ENCODE peak calls at places on chromosomes 6 and 20, in five cellular contexts. E is Peyer's patch, H is A549, I is esophagus squamous epithelium, C is left ventricle myocardium inferior. Z is an unnamed sample.

GRCh38 chr6:134389658-134390057 is 71.7 kb upstream of the SGK1 start:
- DNase-seq in C (no peak), E (no peak), I (no peak), H (no peak), Z (peak; percentile 70)

GRCh38 chr6:12956991-12957320 is 240.4 kb downstream of the PHACTR1 start:
- DNase-seq in I (no peak), C (no peak), H (no peak), E (no peak), Z (no peak)

GRCh38 chr6:11921017-11921438 is 91.1 kb upstream of the HIVEP1 start:
- DNase-seq in C (peak; percentile 36), H (peak; percentile 77), I (no peak), E (peak; percentile 70), Z (peak; percentile 79)

GRCh38 chr20:57672164-57672563 is 37.7 kb downstream of the PMEPA1 start:
- DNase-seq in E (no peak), I (no peak), H (no peak), C (peak; percentile 74), Z (no peak)

GRCh38 chr20:50251992-50252491 is 61.4 kb downstream of the CEBPB start:
- DNase-seq in I (no peak), C (no peak), H (no peak), E (no peak), Z (peak; percentile 53)

GRCh38 chr20:47336013-47336754 is 20.3 kb downstream of the ZMYND8 start:
- DNase-seq in C (peak; percentile 53), H (no peak), I (no peak), E (no peak), Z (no peak)

GRCh38 chr6:153131037-153131981 is at the start of gene RGS17:
- DNase-seq in C (peak; percentile 46), H (peak; percentile 70), I (no peak), E (no peak), Z (no peak)

GRCh38 chr6:147700436-147701209 is 192.1 kb downstream of the SAMD5 start:
- DNase-seq in I (no peak), E (no peak), H (no peak), C (no peak), Z (no peak)

GRCh38 chr6:160455484-160456213 is 107.5 kb downstream of the SLC22A3 start:
- DNase-seq in H (peak; percentile 57), E (peak; percentile 71), I (no peak), C (peak; percentile 45), Z (peak; percentile 53)

GRCh38 chr6:89433637-89434499 is 916 bp downstream of the ANKRD6 start:
- DNase-seq in E (peak; percentile 47), H (no peak), I (no peak), C (peak; percentile 22), Z (no peak)

GRCh38 chr20:6590891-6591679 is 176.4 kb upstream of the BMP2 start:
- DNase-seq in E (no peak), I (no peak), C (no peak), H (no peak), Z (peak; percentile 99)

GRCh38 chr6:145960918-145961604 is 3.1 kb downstream of the SHPRH start:
- DNase-seq in I (no peak), H (no peak), C (no peak), E (no peak), Z (no peak)

GRCh38 chr20:43681991-43682410 is 15.1 kb downstream of the MYBL2 start:
- DNase-seq in E (no peak), H (no peak), I (peak; percentile 39), C (no peak), Z (no peak)

GRCh38 chr6:12266571-12266970 is 23.6 kb upstream of the EDN1 start:
- DNase-seq in I (no peak), E (no peak), H (no peak), C (no peak), Z (no peak)

GRCh38 chr20:36604952-36605308 is 649 bp upstream of the RAB5IF start:
- DNase-seq in C (peak; percentile 19), I (no peak), H (no peak), E (peak; percentile 57), Z (no peak)

GRCh38 chr6:45982280-45983036 is 33.2 kb downstream of the CLIC5 start:
- DNase-seq in C (no peak), E (no peak), I (no peak), H (no peak), Z (no peak)

GRCh38 chr6:52522151-52522626 is 54.7 kb downstream of the TRAM2 start:
- DNase-seq in C (peak; percentile 61), H (no peak), E (peak; percentile 34), I (no peak), Z (no peak)

GRCh38 chr6:36738108-36738507 is 40.5 kb downstream of the RAB44 start:
- DNase-seq in C (no peak), I (no peak), H (no peak), E (no peak), Z (no peak)

GRCh38 chr20:15487030-15487429 is 1086.2 kb downstream of the KIF16B start:
- DNase-seq in I (no peak), H (no peak), C (no peak), E (no peak), Z (no peak)

GRCh38 chr6:15734118-15734897 is 71.5 kb upstream of the DTNBP1 start:
- DNase-seq in E (no peak), H (no peak), I (no peak), C (no peak), Z (no peak)

GRCh38 chr6:42978487-42978792 is 541 bp downstream of the PEX6 start:
- DNase-seq in E (peak; percentile 73), H (peak; percentile 28), C (peak; percentile 25), I (no peak), Z (no peak)

GRCh38 chr6:31558631-31559500 is 11.5 kb downstream of the NFKBIL1 start:
- DNase-seq in H (no peak), E (no peak), I (no peak), C (peak; percentile 26), Z (no peak)

GRCh38 chr6:50021894-50022293 is at the start of gene DEFB110:
- DNase-seq in C (no peak), E (no peak), I (no peak), H (no peak), Z (no peak)

DNA sequence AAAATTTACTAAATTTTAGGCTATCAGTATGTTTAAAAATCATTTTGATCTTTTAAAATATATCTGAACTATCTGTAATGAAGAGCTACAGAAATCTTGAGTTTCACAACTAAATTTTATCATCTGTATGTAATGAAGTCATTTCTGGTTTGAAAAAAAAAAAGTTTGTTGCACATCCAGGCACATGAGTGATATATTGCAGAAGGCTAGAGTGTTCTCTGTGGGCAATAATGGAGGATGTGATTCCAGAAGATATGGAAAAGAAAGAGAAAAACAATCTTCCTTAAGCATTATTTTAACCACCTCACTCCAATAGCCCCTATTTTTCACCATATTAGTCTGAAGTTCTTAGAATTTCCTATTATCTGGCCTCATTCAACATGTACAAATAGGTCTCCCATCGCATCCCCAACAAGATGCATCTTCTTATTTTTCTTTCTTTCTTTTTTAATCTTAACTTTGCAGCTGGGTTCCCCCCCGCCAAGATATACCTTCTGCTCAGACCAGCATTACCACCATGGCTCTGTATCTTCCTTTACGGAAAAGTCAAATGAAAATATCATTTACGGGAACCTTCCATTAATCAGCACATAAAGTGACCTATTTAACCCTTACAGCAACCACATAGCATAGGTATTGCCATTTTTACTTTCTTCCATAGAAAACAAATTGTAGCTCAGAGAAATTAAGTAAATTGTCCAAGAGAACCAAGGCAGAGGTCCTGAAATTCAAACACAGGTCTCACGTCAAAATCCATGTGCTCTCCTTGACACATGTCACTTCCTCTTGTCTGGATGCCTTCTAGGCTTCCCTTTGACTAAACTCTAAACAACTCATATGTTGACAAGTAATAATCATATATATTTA is 116.9 kb downstream of the KIF13A start:
- DNase-seq in H (no peak), C (no peak), E (no peak), I (no peak), Z (no peak)
- H3K4me1 ChIP-seq in H (peaks cover 62% of the 10 kb centered on the region), C (peaks cover 66% of the 10 kb centered on the region), E (no peaks in the 10 kb centered on the region), I (peaks cover 21% of the 10 kb centered on the region), Z (peaks cover 55% of the 10 kb centered on the region)

GRCh38 chr6:116945809-116946208 is 68.8 kb downstream of the RFX6 start:
- DNase-seq in C (no peak), E (no peak), I (no peak), H (no peak), Z (peak; percentile 80)
- H3K4me1 ChIP-seq in C (no peaks in the 10 kb centered on the region), E (no peaks in the 10 kb centered on the region), I (no peaks in the 10 kb centered on the region), H (no peaks in the 10 kb centered on the region), Z (no peaks in the 10 kb centered on the region)

GRCh38 chr6:119024111-119024510 is 54.4 kb downstream of the FAM184A start:
- DNase-seq in E (no peak), H (no peak), C (no peak), I (no peak), Z (no peak)
- H3K4me1 ChIP-seq in E (no peaks in the 10 kb centered on the region), H (no peaks in the 10 kb centered on the region), C (no peaks in the 10 kb centered on the region), I (no peaks in the 10 kb centered on the region), Z (no peaks in the 10 kb centered on the region)

GRCh38 chr20:60057866-60058807 is 99.9 kb downstream of the CDH26 start:
- DNase-seq in E (no peak), H (no peak), C (peak; percentile 42), I (no peak), Z (no peak)
- H3K4me1 ChIP-seq in E (no peaks in the 10 kb centered on the region), H (no peaks in the 10 kb centered on the region), C (peaks cover 38% of the 10 kb centered on the region), I (peaks cover 3% of the 10 kb centered on the region), Z (peaks cover 10% of the 10 kb centered on the region)

Z was measured in foreskin keratinocyte.